ENCODE peak calls at places on chromosomes 7 and 10, in four cellular contexts. I is pancreas, P is foreskin fibroblast, O is heart right ventricle. X is an unnamed sample.

GRCh38 chr10:70585555-70586243 is 16.8 kb downstream of the PRF1 start:
- DNase-seq in I (no peak), P (no peak), O (no peak), X (no peak)

GRCh38 chr10:56496087-56496486 is 135.0 kb upstream of the ZWINT start:
- DNase-seq in I (no peak), P (no peak), O (no peak), X (no peak)

GRCh38 chr10:23512355-23513058 is 73.6 kb downstream of the OTUD1 start:
- DNase-seq in I (no peak), P (peak), O (no peak), X (no peak)

GRCh38 chr10:99621454-99622246 is 1.4 kb upstream of the SLC25A28 start:
- DNase-seq in I (no peak), P (no peak), O (no peak), X (no peak)

GRCh38 chr7:64907641-64908326 is 4.7 kb downstream of the ZNF273 start:
- DNase-seq in I (no peak), P (no peak), O (no peak), X (no peak)

GRCh38 chr7:64656489-64656888 is 9.4 kb upstream of the ZNF107 start:
- DNase-seq in I (no peak), P (no peak), O (no peak), X (no peak)

GRCh38 chr10:20936388-20936787 is 39.3 kb upstream of the NEBL start:
- DNase-seq in I (no peak), P (no peak), O (no peak), X (no peak)

GRCh38 chr7:7911339-7911738 is 57.3 kb upstream of the GLCCI1 start:
- DNase-seq in I (no peak), P (peak), O (no peak), X (peak)

GRCh38 chr10:118148245-118148644 is 101.5 kb upstream of the RAB11FIP2 start:
- DNase-seq in I (no peak), P (peak), O (no peak), X (peak)

GRCh38 chr10:15461353-15462108 is 90.4 kb upstream of the FAM171A1 start:
- DNase-seq in I (no peak), P (peak), O (peak), X (no peak)

GRCh38 chr7:71132521-71133231 is 732 bp downstream of the GALNT17 start:
- DNase-seq in I (peak), P (no peak), O (no peak), X (peak)

GRCh38 chr10:58651040-58651439 is 138.4 kb downstream of the BICC1 start:
- DNase-seq in I (no peak), P (no peak), O (peak), X (no peak)

GRCh38 chr7:77338883-77339629 is 77.1 kb downstream of the GSAP start:
- DNase-seq in I (no peak), P (peak), O (no peak), X (no peak)

GRCh38 chr7:17948503-17949238 is 8.4 kb upstream of the SNX13 start:
- DNase-seq in I (no peak), P (peak), O (no peak), X (no peak)

GRCh38 chr10:103778358-103779139 is 76.8 kb downstream of the SH3PXD2A start:
- DNase-seq in I (no peak), P (no peak), O (no peak), X (no peak)

GRCh38 chr10:103784089-103784488 is 71.3 kb downstream of the SH3PXD2A start:
- DNase-seq in I (no peak), P (no peak), O (no peak), X (no peak)

GRCh38 chr10:103783686-103784085 is 71.7 kb downstream of the SH3PXD2A start:
- DNase-seq in I (no peak), P (no peak), O (no peak), X (no peak)

GRCh38 chr10:103780242-103781149 is 74.9 kb downstream of the SH3PXD2A start:
- DNase-seq in I (peak), P (no peak), O (no peak), X (no peak)

DNA sequence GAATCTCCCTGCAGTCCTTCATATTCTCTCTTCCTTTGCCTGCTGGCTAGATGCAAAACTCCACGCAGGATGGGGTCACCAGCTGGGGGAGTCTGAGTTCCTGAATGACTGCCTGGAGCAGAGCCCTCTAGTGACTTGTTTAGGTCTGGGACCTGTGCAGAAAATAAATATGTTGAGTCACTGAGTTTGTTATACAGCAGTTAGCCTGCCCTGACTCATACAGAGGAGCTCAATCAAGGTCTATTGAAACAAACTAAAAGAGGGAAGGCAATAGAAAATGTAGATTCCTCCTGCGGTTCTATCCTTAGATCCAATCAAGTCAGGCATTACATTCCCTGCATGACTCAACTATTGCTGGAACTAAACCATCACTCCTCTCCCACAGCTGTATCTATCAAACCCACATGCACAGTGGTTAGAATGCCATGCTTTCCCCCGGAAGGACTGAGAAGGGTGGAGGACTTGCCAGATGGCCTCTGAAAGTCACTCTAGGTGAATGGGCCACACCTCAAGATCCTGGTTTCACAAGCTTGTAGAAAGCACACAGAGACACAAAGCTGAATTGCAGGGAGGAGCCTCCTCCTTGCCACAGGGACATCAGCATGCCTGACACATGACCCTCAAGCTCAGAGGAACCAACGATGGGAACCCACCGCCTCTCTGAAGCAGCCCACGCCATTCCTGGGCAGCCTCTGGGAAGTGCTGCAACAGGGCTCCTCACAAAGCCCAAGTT is 73.9 kb downstream of the SH3PXD2A start:
- DNase-seq in I (no peak), P (peak), O (no peak), X (peak)
- TF ChIP-seq CTCF in I (no peak), P (peak), O (peak), X (peak)

DNA sequence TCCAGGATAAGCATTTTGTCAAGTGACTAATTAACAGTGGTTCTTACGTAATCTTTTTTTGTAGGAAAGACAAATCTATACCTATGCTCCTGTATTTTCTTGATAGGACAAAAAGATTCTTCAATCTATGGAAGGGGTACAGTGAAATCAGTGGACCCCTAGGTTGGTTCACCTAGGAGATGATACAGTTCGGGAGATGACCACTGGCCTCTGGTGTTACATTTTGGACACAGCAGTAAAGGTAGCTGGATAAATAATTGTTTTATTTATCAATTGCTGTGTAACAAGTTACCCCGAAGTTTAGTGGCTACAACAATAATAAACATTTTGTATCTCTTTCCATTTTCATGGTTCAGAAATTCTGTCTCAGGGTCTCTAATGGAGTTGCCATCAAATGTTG is 288.2 kb upstream of the MAGI2 start:
- DNase-seq in I (no peak), P (no peak), O (no peak), X (no peak)
- TF ChIP-seq CTCF in I (no peak), P (peak), O (peak), X (peak)

DNA sequence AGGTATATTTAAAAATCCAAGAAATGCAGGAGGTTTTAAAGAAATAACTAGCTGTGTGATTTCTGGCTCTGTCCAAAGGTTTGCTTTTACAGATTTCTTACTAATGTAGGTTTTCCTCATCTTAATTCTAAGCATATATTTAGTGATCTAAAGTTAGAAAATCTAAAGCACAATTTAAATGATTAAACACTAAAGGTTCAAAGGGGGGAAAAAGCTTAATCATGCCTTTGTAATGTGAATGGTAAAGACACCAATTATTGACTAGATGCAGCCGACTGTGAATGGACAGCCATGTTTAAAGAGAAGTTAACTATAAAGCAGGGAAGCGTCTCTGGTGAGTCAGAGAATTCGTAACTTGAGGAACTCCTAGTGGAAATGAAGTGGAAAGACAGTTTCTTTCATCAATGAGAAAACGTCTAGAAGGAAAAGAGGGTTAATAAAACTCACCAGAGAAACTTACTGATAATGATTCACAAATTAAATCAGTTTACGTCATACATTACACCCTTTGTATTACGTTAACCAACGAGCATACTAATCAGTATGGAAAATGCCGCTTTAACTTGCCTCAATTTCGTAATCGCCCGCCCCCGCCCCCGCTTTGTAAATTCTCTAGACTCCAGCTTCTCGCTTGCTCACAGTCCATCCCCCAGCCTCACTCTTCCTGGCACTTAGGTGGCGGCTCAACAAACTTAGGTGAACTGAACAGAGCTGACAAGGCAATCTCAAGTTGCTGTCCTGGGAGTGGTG is 1.1 kb upstream of the HBP1 start:
- DNase-seq in I (no peak), P (peak), O (peak), X (peak)
- TF ChIP-seq CTCF in I (peak), P (peak), O (peak), X (peak)

DNA sequence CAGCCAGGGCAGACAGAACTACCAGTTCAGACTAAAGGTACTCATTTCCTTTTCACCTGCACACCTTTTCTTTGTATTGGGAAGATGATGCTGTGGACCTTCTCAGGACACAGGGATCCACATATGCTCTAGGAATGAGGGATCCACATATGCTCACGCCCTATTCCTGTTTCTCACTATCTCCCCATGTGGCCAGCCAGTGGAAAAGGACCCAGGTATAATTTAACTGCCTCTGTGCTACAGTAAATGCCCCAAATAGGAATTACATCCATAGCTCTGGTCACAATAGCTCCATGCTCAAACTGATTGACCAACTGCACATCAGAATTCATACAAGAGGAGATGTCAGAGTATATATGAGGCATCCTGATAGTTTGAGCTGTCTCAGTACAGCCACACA is 43.8 kb downstream of the CTTNBP2 start:
- DNase-seq in I (no peak), P (no peak), O (no peak), X (no peak)
- TF ChIP-seq CTCF in I (no peak), P (no peak), O (no peak), X (no peak)

DNA sequence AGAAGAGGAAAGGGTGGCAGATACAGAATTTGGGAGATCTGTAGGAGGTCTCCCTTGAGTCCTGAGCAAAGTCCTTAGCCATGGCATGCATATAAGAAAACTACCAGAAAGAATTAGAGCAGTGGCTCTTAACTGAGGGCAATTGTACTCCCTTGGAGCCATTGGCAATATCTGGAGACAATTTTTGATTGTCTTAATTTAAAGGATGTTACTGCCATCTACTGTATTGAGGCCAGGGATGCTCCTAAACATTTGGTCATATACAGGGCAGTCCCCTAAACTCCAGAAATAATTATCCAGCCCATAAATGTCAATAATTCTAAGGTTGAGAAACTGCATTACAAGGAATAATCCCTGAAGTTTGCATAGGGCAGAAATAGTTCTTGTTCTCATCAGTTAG is 136.4 kb upstream of the ODAD2 start:
- DNase-seq in I (no peak), P (no peak), O (no peak), X (no peak)
- TF ChIP-seq CTCF in I (no peak), P (peak), O (no peak), X (no peak)

GRCh38 chr7:149588930-149589329 is 91.3 kb upstream of the ZNF746 start:
- DNase-seq in I (no peak), P (no peak), O (no peak), X (no peak)
- TF ChIP-seq CTCF in I (no peak), P (no peak), O (no peak), X (no peak)

DNA sequence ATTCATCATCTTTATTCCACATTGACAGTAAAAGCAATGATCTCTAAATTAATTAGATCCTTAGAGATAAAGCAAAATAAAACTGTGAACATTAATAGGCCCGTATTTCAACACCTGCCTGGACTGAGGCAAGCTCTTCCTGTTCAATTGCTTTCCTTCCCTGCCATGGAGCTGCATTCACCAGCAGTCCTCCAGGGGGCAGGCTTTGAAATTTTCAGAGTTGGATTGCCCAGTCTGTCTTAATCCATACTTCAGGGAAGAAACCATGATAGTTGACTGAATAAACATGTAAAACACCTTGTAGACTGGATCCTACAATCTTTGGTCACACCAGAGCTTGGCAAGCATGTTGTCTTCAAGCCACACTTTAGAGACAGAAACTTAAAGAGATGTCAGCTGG is 936.6 kb downstream of the NRG3 start:
- DNase-seq in I (no peak), P (no peak), O (no peak), X (peak)
- TF ChIP-seq CTCF in I (peak), P (peak), O (peak), X (peak)

X was measured in neural progenitor cell.